ENCODE peak calls at places on chromosomes 16 and 17, in five cellular contexts. C is heart left ventricle, X is left lung, F is PC-9, A is stomach. N is an unnamed sample. For H3K36me3, the result is how much of the 10 kb centered on the place peaks cover.

GRCh38 chr16:30874244-30874820 is 19.5 kb downstream of the BCL7C start:
- DNase-seq in C (no peak), X (no peak), F (no peak), A (no peak), N (peak)

GRCh38 chr16:53893731-53894435 is 189.9 kb downstream of the FTO start:
- DNase-seq in C (peak), X (peak), F (peak), A (no peak), N (peak)

GRCh38 chr16:53285236-53285635 is 149.0 kb upstream of the RBL2 start:
- DNase-seq in C (no peak), X (no peak), F (no peak), A (no peak), N (no peak)

GRCh38 chr16:57427307-57427706 is 19.9 kb downstream of the CIAPIN1 start:
- DNase-seq in C (no peak), X (no peak), F (no peak), A (peak), N (no peak)

GRCh38 chr17:50681260-50682200 is 26.2 kb downstream of the ANKRD40 start:
- DNase-seq in C (no peak), X (no peak), F (no peak), A (no peak), N (peak)

GRCh38 chr16:46649571-46649970 is 28.4 kb upstream of the SHCBP1 start:
- DNase-seq in C (peak), X (peak), F (no peak), A (no peak), N (peak)

GRCh38 chr17:28951428-28951990 is at the start of gene PHF12:
- DNase-seq in C (peak), X (peak), F (peak), A (peak), N (peak)

GRCh38 chr16:67430504-67431076 is 331 bp upstream of the HSD11B2 start:
- DNase-seq in C (no peak), X (no peak), F (peak), A (peak), N (peak)

GRCh38 chr17:68424861-68425260 is 32.4 kb downstream of the WIPI1 start:
- DNase-seq in C (no peak), X (peak), F (peak), A (no peak), N (no peak)

GRCh38 chr17:50765454-50766221 is 1.7 kb downstream of the ANKRD40CL start:
- DNase-seq in C (no peak), X (peak), F (no peak), A (no peak), N (peak)

GRCh38 chr16:89600427-89600826 is 13.0 kb upstream of the DPEP1 start:
- DNase-seq in C (no peak), X (no peak), F (no peak), A (no peak), N (no peak)

GRCh38 chr16:47197536-47198179 is 53.9 kb upstream of the NETO2 start:
- DNase-seq in C (peak), X (no peak), F (no peak), A (no peak), N (no peak)

GRCh38 chr16:75477680-75478473 is 13.4 kb upstream of the TMEM170A start:
- DNase-seq in C (no peak), X (peak), F (no peak), A (no peak), N (no peak)

GRCh38 chr17:55710410-55710809 is 12.3 kb downstream of the TMEM100 start:
- DNase-seq in C (no peak), X (no peak), F (no peak), A (no peak), N (no peak)

GRCh38 chr17:66727634-66728570 is 107.0 kb upstream of the CACNG5 start:
- DNase-seq in C (peak), X (peak), F (no peak), A (peak), N (peak)

GRCh38 chr17:21382560-21383495 is 6.7 kb downstream of the KCNJ12 start:
- DNase-seq in C (no peak), X (no peak), F (no peak), A (no peak), N (no peak)

GRCh38 chr16:48164907-48165715 is 9.3 kb upstream of the ABCC12 start:
- DNase-seq in C (peak), X (peak), F (peak), A (peak), N (peak)

GRCh38 chr16:84724619-84725307 is 25.0 kb downstream of the USP10 start:
- DNase-seq in C (no peak), X (no peak), F (no peak), A (no peak), N (no peak)

GRCh38 chr16:10601444-10602401 is 21.3 kb upstream of the EMP2 start:
- DNase-seq in C (peak), X (peak), F (no peak), A (no peak), N (peak)

GRCh38 chr16:85169333-85170065 is 57.2 kb upstream of the CIBAR2 start:
- DNase-seq in C (no peak), X (no peak), F (no peak), A (no peak), N (no peak)

GRCh38 chr17:78049609-78050008 is 78.9 kb downstream of the TMC6 start:
- DNase-seq in C (no peak), X (no peak), F (no peak), A (no peak), N (no peak)

GRCh38 chr17:30950669-30951399 is 20.0 kb upstream of the RNF135 start:
- DNase-seq in C (peak), X (peak), F (no peak), A (peak), N (peak)

GRCh38 chr17:30323895-30324319 is 9.9 kb downstream of the TMIGD1 start:
- DNase-seq in C (no peak), X (peak), F (peak), A (peak), N (no peak)

GRCh38 chr16:31501226-31501965 is 6.8 kb downstream of the RUSF1 start:
- DNase-seq in C (no peak), X (no peak), F (no peak), A (no peak), N (no peak)

GRCh38 chr17:75720656-75721462 is at the start of gene ITGB4:
- DNase-seq in C (no peak), X (peak), F (peak), A (peak), N (peak)

GRCh38 chr17:63780507-63780906 is 6.5 kb downstream of the DDX42 start:
- DNase-seq in C (no peak), X (no peak), F (peak), A (peak), N (no peak)

GRCh38 chr17:50316016-50316587 is 29.8 kb upstream of the XYLT2 start:
- DNase-seq in C (no peak), X (no peak), F (no peak), A (no peak), N (no peak)

GRCh38 chr17:8801135-8801840 is 2.1 kb upstream of the MFSD6L start:
- DNase-seq in C (no peak), X (no peak), F (no peak), A (no peak), N (no peak)

GRCh38 chr16:85176541-85177447 is 64.5 kb upstream of the CIBAR2 start:
- DNase-seq in C (no peak), X (no peak), F (peak), A (no peak), N (no peak)

GRCh38 chr16:31298958-31299357 is 39.2 kb downstream of the ITGAM start:
- DNase-seq in C (no peak), X (no peak), F (no peak), A (no peak), N (no peak)

GRCh38 chr16:88527186-88527936 is 42.8 kb upstream of the ZC3H18 start:
- DNase-seq in C (peak), X (no peak), F (no peak), A (peak), N (no peak)

DNA sequence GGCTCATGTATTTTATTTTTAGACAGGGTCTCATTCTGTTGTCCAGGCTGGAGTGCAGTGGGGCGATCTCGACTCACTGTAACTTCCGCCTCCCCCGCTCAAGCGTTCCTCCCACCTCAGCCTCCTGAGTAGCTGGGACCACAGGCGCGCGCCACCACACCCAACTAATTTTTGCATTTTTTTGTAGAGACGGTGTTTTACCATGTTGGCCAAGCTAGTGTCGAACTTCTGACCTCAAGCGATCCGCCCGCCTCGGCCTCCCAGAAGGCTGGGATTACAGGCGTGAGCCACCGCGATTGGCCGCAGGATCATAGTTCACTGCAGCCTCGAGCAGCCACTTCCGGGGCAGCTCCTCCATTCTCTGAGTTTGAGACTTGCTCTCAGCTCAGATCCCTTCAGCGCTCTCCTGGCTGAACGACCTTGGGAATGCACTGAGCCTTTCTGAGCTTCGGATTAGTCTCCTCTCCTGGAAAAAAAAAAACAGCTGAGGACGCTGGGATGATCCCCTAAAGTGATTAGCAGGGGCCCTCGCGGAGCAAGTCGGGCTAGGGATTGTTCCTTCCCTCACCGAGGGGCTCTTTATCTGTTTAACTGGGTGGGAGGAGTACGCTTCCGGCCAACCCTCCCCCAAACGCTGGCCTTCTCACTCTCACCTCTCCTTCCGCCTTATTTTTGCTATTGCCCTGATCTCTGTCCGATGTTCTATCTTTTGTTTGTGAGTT is 1.1 kb upstream of the PKMYT1 start:
- DNase-seq in C (no peak), X (no peak), F (no peak), A (no peak), N (no peak)
- H3K4me3 ChIP-seq in C (peak), X (no peak), F (peak), A (no peak), N (no peak)

GRCh38 chr17:37121616-37122015 is 172.9 kb downstream of the AATF start:
- DNase-seq in C (no peak), X (no peak), F (no peak), A (no peak), N (no peak)
- H3K36me3 ChIP-seq in C (under half), X (under half), F (under half), A (half or more), N (under half)

DNA sequence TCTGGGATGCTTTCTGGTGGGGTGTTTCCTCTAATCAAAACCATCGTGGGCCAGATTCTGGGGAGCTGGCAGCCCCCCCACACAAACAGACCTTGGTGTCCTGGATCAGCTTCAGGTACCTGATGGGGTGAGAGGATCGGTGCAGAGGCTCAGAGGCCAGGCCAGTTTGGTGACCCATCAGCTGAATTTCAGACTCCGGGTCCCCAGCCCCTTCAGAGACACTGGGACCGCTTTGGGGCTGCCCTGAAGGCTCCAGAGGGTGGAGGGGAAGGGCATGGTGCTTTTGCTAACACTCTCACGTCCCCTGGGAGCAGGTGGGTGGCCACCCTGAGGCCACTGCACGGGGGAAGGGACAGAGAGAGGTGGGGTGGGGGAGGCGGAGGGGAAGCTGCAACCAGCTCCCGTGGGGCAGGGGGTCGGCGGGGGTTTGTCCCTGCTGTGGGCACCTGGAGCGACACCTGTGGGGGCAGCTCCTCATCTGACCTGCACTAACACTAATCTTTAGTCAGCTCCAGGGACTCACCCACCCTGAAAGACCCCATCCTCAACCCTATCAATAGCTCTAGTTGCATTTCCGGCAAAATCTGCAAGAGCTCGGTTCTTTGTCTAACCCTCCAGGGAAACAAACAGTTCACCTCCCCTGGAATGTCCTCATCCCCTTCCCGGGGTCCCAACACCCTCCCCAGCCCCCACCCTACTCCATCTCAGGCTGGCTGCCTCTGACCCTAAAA is 91.7 kb upstream of the CBX4 start:
- DNase-seq in C (no peak), X (no peak), F (no peak), A (no peak), N (no peak)
- H3K4me3 ChIP-seq in C (no peak), X (no peak), F (no peak), A (no peak), N (no peak)

DNA sequence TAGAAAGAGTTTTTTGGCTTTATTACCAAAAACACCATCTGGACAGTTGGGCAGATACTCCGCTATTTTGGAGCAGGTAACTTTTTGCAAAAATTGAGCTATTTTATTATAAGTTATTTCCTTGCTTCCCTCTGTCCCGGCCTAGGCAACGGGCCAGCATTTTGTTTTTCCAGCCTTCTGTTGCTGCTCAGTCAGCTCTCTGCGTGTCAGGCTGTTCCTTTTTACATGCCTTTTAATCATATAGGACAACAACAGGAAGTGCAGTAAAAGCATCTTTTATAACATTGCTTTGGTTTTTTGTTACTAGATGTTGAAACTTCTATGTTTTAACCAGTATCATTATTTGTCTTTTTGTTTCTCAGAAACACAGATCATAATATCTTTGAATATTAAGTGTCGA is 30.4 kb downstream of the PPM1D start:
- DNase-seq in C (no peak), X (no peak), F (no peak), A (no peak), N (no peak)
- H3K36me3 ChIP-seq in C (under half), X (half or more), F (under half), A (under half), N (under half)